ENCODE peak calls at places on chromosomes 11 and 22, in five cellular contexts. N is endothelial cell of umbilical vein, K is A549, B is heart right ventricle, D is GM12865. W is an unnamed sample.

GRCh38 chr11:2428322-2428795 is 16.0 kb downstream of the TRPM5 start:
- DNase-seq in N (peak), K (peak), B (peak), D (peak), W (peak)

GRCh38 chr11:114666760-114667159 is 11.6 kb upstream of the NXPE2 start:
- DNase-seq in N (no peak), K (no peak), B (no peak), D (no peak), W (no peak)

GRCh38 chr11:108498046-108498815 is at the start of gene POGLUT3:
- DNase-seq in N (peak), K (peak), B (peak), D (peak), W (peak)

GRCh38 chr11:6604081-6604626 is 580 bp downstream of the ILK start:
- DNase-seq in N (peak), K (peak), B (peak), D (peak), W (peak)

GRCh38 chr22:37021710-37022482 is 2.4 kb downstream of the MPST start:
- DNase-seq in N (peak), K (peak), B (no peak), D (peak), W (peak)

GRCh38 chr11:128686045-128686741 is 7.7 kb upstream of the FLI1 start:
- DNase-seq in N (no peak), K (no peak), B (no peak), D (no peak), W (peak)

GRCh38 chr11:10604340-10604748 is 35.9 kb upstream of the LYVE1 start:
- DNase-seq in N (peak), K (no peak), B (no peak), D (no peak), W (no peak)

GRCh38 chr11:102172127-102172848 is 62.0 kb downstream of the YAP1 start:
- DNase-seq in N (peak), K (no peak), B (no peak), D (no peak), W (no peak)

GRCh38 chr22:16824718-16825687 is at the start of gene XKR3:
- DNase-seq in N (no peak), K (no peak), B (no peak), D (peak), W (no peak)

GRCh38 chr11:127567237-127567932 is 566.8 kb upstream of the KIRREL3 start:
- DNase-seq in N (no peak), K (no peak), B (no peak), D (no peak), W (no peak)

GRCh38 chr22:24341657-24342056 is 71.0 kb downstream of the SPECC1L start:
- DNase-seq in N (no peak), K (no peak), B (no peak), D (no peak), W (no peak)

GRCh38 chr22:41030891-41031290 is 61.5 kb upstream of the EP300 start:
- DNase-seq in N (no peak), K (no peak), B (no peak), D (no peak), W (no peak)

GRCh38 chr11:70282012-70282411 is 11.5 kb downstream of the PPFIA1 start:
- DNase-seq in N (no peak), K (no peak), B (no peak), D (no peak), W (no peak)
- TF ChIP-seq CTCF in N (no peak), K (no peak), B (no peak), D (no peak), W (no peak)

GRCh38 chr11:103920933-103921332 is 115.5 kb upstream of the DDI1 start:
- DNase-seq in N (no peak), K (no peak), B (no peak), D (no peak), W (no peak)
- TF ChIP-seq CTCF in N (no peak), K (no peak), B (no peak), D (no peak), W (no peak)

GRCh38 chr11:64251986-64252837 is 882 bp downstream of the PLCB3 start:
- DNase-seq in N (no peak), K (no peak), B (peak), D (no peak), W (peak)
- TF ChIP-seq CTCF in N (peak), K (peak), B (peak), D (peak), W (peak)

GRCh38 chr11:79390923-79391322 is 49.9 kb downstream of the TENM4 start:
- DNase-seq in N (no peak), K (no peak), B (peak), D (no peak), W (no peak)
- TF ChIP-seq CTCF in N (no peak), K (no peak), B (no peak), D (no peak), W (no peak)

DNA sequence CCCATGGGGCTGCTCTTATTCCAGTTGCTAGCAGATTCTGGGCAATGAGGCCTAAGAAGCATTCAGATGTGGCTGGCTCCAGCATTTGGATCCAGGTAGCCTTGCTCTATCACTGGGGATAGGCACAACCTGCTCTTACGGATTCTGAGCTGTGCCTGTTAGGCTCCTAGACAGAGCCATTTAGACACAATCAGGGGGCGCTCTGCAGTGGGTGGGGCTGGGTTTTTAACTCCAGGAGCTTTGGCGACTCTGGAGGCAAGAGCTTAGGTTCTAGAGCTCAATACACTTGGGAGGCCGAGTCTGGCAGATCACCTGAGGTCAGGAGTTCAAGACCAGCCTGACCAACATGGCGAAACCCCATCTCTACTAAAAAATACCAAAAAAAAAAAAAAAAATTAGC is 32.0 kb downstream of the KCNC1 start:
- DNase-seq in N (no peak), K (peak), B (no peak), D (no peak), W (no peak)
- TF ChIP-seq CTCF in N (no peak), K (no peak), B (no peak), D (no peak), W (no peak)

GRCh38 chr22:29903371-29903770 is 20.4 kb downstream of the MTMR3 start:
- DNase-seq in N (no peak), K (no peak), B (no peak), D (no peak), W (no peak)
- TF ChIP-seq CTCF in N (no peak), K (no peak), B (no peak), D (no peak), W (no peak)

GRCh38 chr11:95853138-95853537 is 62.8 kb downstream of the CEP57 start:
- DNase-seq in N (no peak), K (no peak), B (no peak), D (no peak), W (no peak)

GRCh38 chr11:95850137-95850536 is 59.8 kb downstream of the CEP57 start:
- DNase-seq in N (no peak), K (no peak), B (no peak), D (no peak), W (no peak)

GRCh38 chr11:95853862-95854261 is 63.6 kb downstream of the CEP57 start:
- DNase-seq in N (no peak), K (no peak), B (no peak), D (no peak), W (no peak)

GRCh38 chr11:95845168-95845567 is 54.9 kb downstream of the CEP57 start:
- DNase-seq in N (no peak), K (no peak), B (no peak), D (no peak), W (no peak)

GRCh38 chr11:95849087-95849825 is 59.0 kb downstream of the CEP57 start:
- DNase-seq in N (peak), K (peak), B (peak), D (peak), W (peak)
- TF ChIP-seq CTCF in N (peak), K (peak), B (peak), D (peak), W (peak)

DNA sequence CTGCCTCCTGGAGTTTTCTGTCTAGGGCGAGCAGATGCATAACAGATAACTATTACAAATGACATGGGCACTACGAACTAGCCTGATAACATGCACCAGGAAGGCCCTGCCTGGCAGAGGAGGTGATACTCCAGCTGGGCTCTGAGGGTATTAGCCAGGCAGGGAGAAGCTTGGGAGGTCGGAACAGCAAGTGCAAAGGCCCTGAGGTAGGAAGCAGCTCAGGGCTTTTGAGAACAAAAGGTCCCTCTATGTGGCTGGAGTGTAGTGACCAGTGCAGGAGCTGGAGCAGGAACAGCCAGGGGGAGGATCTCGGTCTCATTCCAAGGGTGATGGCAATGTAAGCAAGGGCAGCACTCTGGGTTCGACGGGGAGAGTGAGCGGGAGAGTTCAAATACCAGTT is 61.6 kb upstream of the TCF20 start:
- DNase-seq in N (no peak), K (no peak), B (no peak), D (no peak), W (no peak)
- TF ChIP-seq CTCF in N (no peak), K (no peak), B (no peak), D (no peak), W (no peak)

GRCh38 chr11:93123351-93123898 is 74.4 kb downstream of the SLC36A4 start:
- DNase-seq in N (peak), K (no peak), B (peak), D (no peak), W (no peak)

GRCh38 chr11:93133710-93134109 is 64.1 kb downstream of the SLC36A4 start:
- DNase-seq in N (no peak), K (no peak), B (no peak), D (no peak), W (no peak)

GRCh38 chr11:93131709-93132108 is 66.1 kb downstream of the SLC36A4 start:
- DNase-seq in N (peak), K (peak), B (no peak), D (no peak), W (no peak)

GRCh38 chr11:93128574-93128973 is 69.2 kb downstream of the SLC36A4 start:
- DNase-seq in N (no peak), K (no peak), B (no peak), D (no peak), W (no peak)
- TF ChIP-seq CTCF in N (no peak), K (no peak), B (no peak), D (no peak), W (no peak)